ENCODE peak calls at places on chromosomes 13 and 19, in seven cellular contexts. One of them, this sample, is unnamed. For H3K4me1, the result is how much of the 10 kb centered on the place peaks cover.

GRCh38 chr13:38566526-38566925 is 120.4 kb upstream of the FREM2 start:
- DNase-seq in trophoblast cell: no peak
- DNase-seq in aorta: no peak
- DNase-seq in uterus: no peak
- DNase-seq in naive thymus-derived CD4-positive, alpha-beta T cell: no peak
- DNase-seq in astrocyte: no peak
- DNase-seq in fibroblast of lung: no peak
- DNase-seq in this sample: no peak

GRCh38 chr13:107251321-107251720 is 683.4 kb upstream of the ARGLU1 start:
- DNase-seq in trophoblast cell: no peak
- DNase-seq in aorta: no peak
- DNase-seq in uterus: no peak
- DNase-seq in naive thymus-derived CD4-positive, alpha-beta T cell: no peak
- DNase-seq in astrocyte: peak
- DNase-seq in fibroblast of lung: no peak
- DNase-seq in this sample: no peak

GRCh38 chr19:13692096-13692495 is 72.2 kb upstream of the MRI1 start:
- DNase-seq in trophoblast cell: no peak
- DNase-seq in aorta: no peak
- DNase-seq in uterus: no peak
- DNase-seq in naive thymus-derived CD4-positive, alpha-beta T cell: no peak
- DNase-seq in astrocyte: peak
- DNase-seq in fibroblast of lung: peak
- DNase-seq in this sample: no peak

GRCh38 chr19:13732337-13732736 is 32.0 kb upstream of the MRI1 start:
- DNase-seq in trophoblast cell: no peak
- DNase-seq in aorta: no peak
- DNase-seq in uterus: no peak
- DNase-seq in naive thymus-derived CD4-positive, alpha-beta T cell: no peak
- DNase-seq in astrocyte: no peak
- DNase-seq in fibroblast of lung: no peak
- DNase-seq in this sample: no peak

GRCh38 chr19:2246801-2247361 is 2.2 kb upstream of the AMH start:
- DNase-seq in trophoblast cell: no peak
- DNase-seq in aorta: no peak
- DNase-seq in uterus: no peak
- DNase-seq in naive thymus-derived CD4-positive, alpha-beta T cell: no peak
- DNase-seq in astrocyte: no peak
- DNase-seq in fibroblast of lung: peak
- DNase-seq in this sample: no peak

GRCh38 chr13:21402586-21403307 is 56.4 kb downstream of the ZDHHC20 start:
- DNase-seq in trophoblast cell: no peak
- DNase-seq in aorta: no peak
- DNase-seq in uterus: no peak
- DNase-seq in naive thymus-derived CD4-positive, alpha-beta T cell: no peak
- DNase-seq in astrocyte: peak
- DNase-seq in fibroblast of lung: peak
- DNase-seq in this sample: no peak

GRCh38 chr19:5865772-5866171 is 4.6 kb downstream of the FUT5 start:
- DNase-seq in trophoblast cell: no peak
- DNase-seq in aorta: no peak
- DNase-seq in uterus: no peak
- DNase-seq in naive thymus-derived CD4-positive, alpha-beta T cell: no peak
- DNase-seq in astrocyte: no peak
- DNase-seq in fibroblast of lung: no peak
- DNase-seq in this sample: no peak

GRCh38 chr13:110361365-110361911 is 54.4 kb downstream of the COL4A2 start:
- DNase-seq in trophoblast cell: no peak
- DNase-seq in aorta: peak
- DNase-seq in uterus: peak
- DNase-seq in naive thymus-derived CD4-positive, alpha-beta T cell: no peak
- DNase-seq in astrocyte: peak
- DNase-seq in fibroblast of lung: peak
- DNase-seq in this sample: no peak

GRCh38 chr13:104954210-104954609 is 1581.3 kb downstream of the EFNB2 start:
- DNase-seq in trophoblast cell: no peak
- DNase-seq in aorta: no peak
- DNase-seq in uterus: no peak
- DNase-seq in naive thymus-derived CD4-positive, alpha-beta T cell: no peak
- DNase-seq in astrocyte: no peak
- DNase-seq in fibroblast of lung: peak
- DNase-seq in this sample: no peak

GRCh38 chr13:44220948-44221347 is 152.7 kb upstream of the SERP2 start:
- DNase-seq in trophoblast cell: no peak
- DNase-seq in aorta: no peak
- DNase-seq in uterus: no peak
- DNase-seq in naive thymus-derived CD4-positive, alpha-beta T cell: no peak
- DNase-seq in astrocyte: no peak
- DNase-seq in fibroblast of lung: no peak
- DNase-seq in this sample: no peak

GRCh38 chr13:58876473-58876872 is 1244.9 kb downstream of the PCDH17 start:
- DNase-seq in trophoblast cell: no peak
- DNase-seq in aorta: no peak
- DNase-seq in uterus: no peak
- DNase-seq in naive thymus-derived CD4-positive, alpha-beta T cell: no peak
- DNase-seq in astrocyte: no peak
- DNase-seq in fibroblast of lung: no peak
- DNase-seq in this sample: no peak

GRCh38 chr19:50718255-50719118 is 1.1 kb downstream of the SHANK1 start:
- DNase-seq in trophoblast cell: no peak
- DNase-seq in aorta: no peak
- DNase-seq in uterus: no peak
- DNase-seq in naive thymus-derived CD4-positive, alpha-beta T cell: no peak
- DNase-seq in astrocyte: no peak
- DNase-seq in fibroblast of lung: no peak
- DNase-seq in this sample: no peak

GRCh38 chr13:44903596-44903995 is 85.7 kb downstream of the NUFIP1 start:
- DNase-seq in trophoblast cell: no peak
- DNase-seq in aorta: peak
- DNase-seq in uterus: peak
- DNase-seq in naive thymus-derived CD4-positive, alpha-beta T cell: no peak
- DNase-seq in astrocyte: peak
- DNase-seq in fibroblast of lung: peak
- DNase-seq in this sample: no peak

GRCh38 chr13:91304740-91305139 is 42.7 kb upstream of the MIR17HG start:
- DNase-seq in trophoblast cell: no peak
- DNase-seq in aorta: no peak
- DNase-seq in uterus: no peak
- DNase-seq in naive thymus-derived CD4-positive, alpha-beta T cell: no peak
- DNase-seq in astrocyte: no peak
- DNase-seq in fibroblast of lung: peak
- DNase-seq in this sample: no peak

GRCh38 chr19:13790354-13790753 is 4.9 kb upstream of the ZSWIM4 start:
- DNase-seq in trophoblast cell: peak
- DNase-seq in aorta: no peak
- DNase-seq in uterus: no peak
- DNase-seq in naive thymus-derived CD4-positive, alpha-beta T cell: no peak
- DNase-seq in astrocyte: peak
- DNase-seq in fibroblast of lung: no peak
- DNase-seq in this sample: no peak

DNA sequence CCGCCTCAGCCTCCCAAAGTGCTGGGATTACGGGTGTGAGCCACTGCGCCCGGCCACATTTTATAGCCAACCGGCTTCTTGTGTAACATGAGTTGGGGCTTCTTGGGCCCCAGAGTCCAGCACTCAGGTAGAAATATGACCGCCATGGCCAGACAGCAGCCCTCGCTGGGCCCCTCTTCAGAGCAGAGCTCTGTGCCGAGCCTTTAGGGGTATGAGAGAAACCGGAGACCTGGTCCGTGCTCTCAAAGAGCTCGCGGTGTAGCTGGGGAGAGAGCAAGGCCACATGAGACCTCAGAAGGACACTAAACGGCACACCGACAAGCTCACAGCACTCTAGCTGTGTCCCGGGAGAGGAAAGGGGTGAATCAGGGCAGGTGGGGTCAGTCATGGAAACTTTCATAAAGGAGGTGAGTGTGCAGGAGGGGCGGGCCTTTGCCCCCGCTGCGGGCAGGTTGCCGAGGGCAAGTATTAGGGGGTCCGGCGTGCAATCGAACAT is 15.8 kb downstream of the ACTN4 start:
- DNase-seq in trophoblast cell: no peak
- DNase-seq in aorta: no peak
- DNase-seq in uterus: no peak
- DNase-seq in naive thymus-derived CD4-positive, alpha-beta T cell: no peak
- DNase-seq in astrocyte: no peak
- DNase-seq in fibroblast of lung: no peak
- DNase-seq in this sample: no peak
- H3K27ac ChIP-seq in trophoblast cell: peak
- H3K27ac ChIP-seq in aorta: peak
- H3K27ac ChIP-seq in uterus: peak
- H3K27ac ChIP-seq in naive thymus-derived CD4-positive, alpha-beta T cell: no peak
- H3K27ac ChIP-seq in astrocyte: no peak
- H3K27ac ChIP-seq in fibroblast of lung: no peak
- H3K27ac ChIP-seq in this sample: peak

GRCh38 chr13:112705286-112705685 is 15.4 kb downstream of the ATP11A start:
- DNase-seq in trophoblast cell: no peak
- DNase-seq in aorta: peak
- DNase-seq in uterus: peak
- DNase-seq in naive thymus-derived CD4-positive, alpha-beta T cell: no peak
- DNase-seq in astrocyte: no peak
- DNase-seq in fibroblast of lung: no peak
- DNase-seq in this sample: no peak

GRCh38 chr13:112711528-112712265 is 21.9 kb downstream of the ATP11A start:
- DNase-seq in trophoblast cell: peak
- DNase-seq in aorta: peak
- DNase-seq in uterus: peak
- DNase-seq in naive thymus-derived CD4-positive, alpha-beta T cell: no peak
- DNase-seq in astrocyte: peak
- DNase-seq in fibroblast of lung: peak
- DNase-seq in this sample: no peak

GRCh38 chr13:112710855-112711527 is 21.2 kb downstream of the ATP11A start:
- DNase-seq in trophoblast cell: no peak
- DNase-seq in aorta: peak
- DNase-seq in uterus: peak
- DNase-seq in naive thymus-derived CD4-positive, alpha-beta T cell: no peak
- DNase-seq in astrocyte: no peak
- DNase-seq in fibroblast of lung: no peak
- DNase-seq in this sample: no peak

GRCh38 chr13:112709825-112710783 is 20.3 kb downstream of the ATP11A start:
- DNase-seq in trophoblast cell: peak
- DNase-seq in aorta: peak
- DNase-seq in uterus: peak
- DNase-seq in naive thymus-derived CD4-positive, alpha-beta T cell: no peak
- DNase-seq in astrocyte: no peak
- DNase-seq in fibroblast of lung: no peak
- DNase-seq in this sample: no peak

GRCh38 chr13:112708560-112709240 is 18.9 kb downstream of the ATP11A start:
- DNase-seq in trophoblast cell: no peak
- DNase-seq in aorta: peak
- DNase-seq in uterus: peak
- DNase-seq in naive thymus-derived CD4-positive, alpha-beta T cell: no peak
- DNase-seq in astrocyte: no peak
- DNase-seq in fibroblast of lung: no peak
- DNase-seq in this sample: no peak
- H3K4me1 ChIP-seq in trophoblast cell: under half
- H3K4me1 ChIP-seq in aorta: under half
- H3K4me1 ChIP-seq in uterus: under half
- H3K4me1 ChIP-seq in naive thymus-derived CD4-positive, alpha-beta T cell: under half
- H3K4me1 ChIP-seq in astrocyte: under half
- H3K4me1 ChIP-seq in fibroblast of lung: under half
- H3K4me1 ChIP-seq in this sample: under half

DNA sequence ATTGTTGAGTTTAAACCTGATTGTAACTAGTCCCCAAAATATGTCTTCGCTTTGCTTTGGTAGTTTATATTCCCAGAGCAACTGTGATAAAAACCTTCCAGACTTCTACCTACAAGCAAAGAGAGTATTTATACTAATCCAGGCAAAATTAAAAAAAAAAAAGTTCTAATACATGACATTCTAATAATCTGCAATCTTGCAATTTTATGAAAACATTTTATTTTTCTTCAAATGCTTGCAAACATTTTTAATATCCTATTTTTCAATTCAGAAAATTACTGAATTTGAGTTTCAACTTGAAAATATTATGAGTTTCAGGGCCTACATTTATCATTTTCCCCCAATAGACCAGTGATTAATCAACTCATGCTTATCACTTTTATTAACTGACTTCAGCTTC is 830.2 kb upstream of the KLHL1 start:
- DNase-seq in trophoblast cell: no peak
- DNase-seq in aorta: no peak
- DNase-seq in uterus: no peak
- DNase-seq in naive thymus-derived CD4-positive, alpha-beta T cell: no peak
- DNase-seq in astrocyte: no peak
- DNase-seq in fibroblast of lung: no peak
- DNase-seq in this sample: no peak
- H3K4me3 ChIP-seq in trophoblast cell: no peak
- H3K4me3 ChIP-seq in aorta: no peak
- H3K4me3 ChIP-seq in uterus: no peak
- H3K4me3 ChIP-seq in naive thymus-derived CD4-positive, alpha-beta T cell: no peak
- H3K4me3 ChIP-seq in astrocyte: no peak
- H3K4me3 ChIP-seq in fibroblast of lung: no peak
- H3K4me3 ChIP-seq in this sample: no peak

GRCh38 chr19:36140289-36141038 is 598 bp downstream of the CAPNS1 start:
- DNase-seq in trophoblast cell: peak
- DNase-seq in aorta: peak
- DNase-seq in uterus: peak
- DNase-seq in naive thymus-derived CD4-positive, alpha-beta T cell: no peak
- DNase-seq in astrocyte: peak
- DNase-seq in fibroblast of lung: peak
- DNase-seq in this sample: peak

GRCh38 chr19:36144624-36145023 is 4.8 kb downstream of the CAPNS1 start:
- DNase-seq in trophoblast cell: no peak
- DNase-seq in aorta: no peak
- DNase-seq in uterus: no peak
- DNase-seq in naive thymus-derived CD4-positive, alpha-beta T cell: no peak
- DNase-seq in astrocyte: no peak
- DNase-seq in fibroblast of lung: no peak
- DNase-seq in this sample: no peak

GRCh38 chr19:36142046-36142445 is 2.2 kb downstream of the CAPNS1 start:
- DNase-seq in trophoblast cell: no peak
- DNase-seq in aorta: no peak
- DNase-seq in uterus: no peak
- DNase-seq in naive thymus-derived CD4-positive, alpha-beta T cell: no peak
- DNase-seq in astrocyte: no peak
- DNase-seq in fibroblast of lung: no peak
- DNase-seq in this sample: no peak

GRCh38 chr19:36141039-36141914 is 1.4 kb downstream of the CAPNS1 start:
- DNase-seq in trophoblast cell: peak
- DNase-seq in aorta: peak
- DNase-seq in uterus: peak
- DNase-seq in naive thymus-derived CD4-positive, alpha-beta T cell: peak
- DNase-seq in astrocyte: peak
- DNase-seq in fibroblast of lung: peak
- DNase-seq in this sample: peak

DNA sequence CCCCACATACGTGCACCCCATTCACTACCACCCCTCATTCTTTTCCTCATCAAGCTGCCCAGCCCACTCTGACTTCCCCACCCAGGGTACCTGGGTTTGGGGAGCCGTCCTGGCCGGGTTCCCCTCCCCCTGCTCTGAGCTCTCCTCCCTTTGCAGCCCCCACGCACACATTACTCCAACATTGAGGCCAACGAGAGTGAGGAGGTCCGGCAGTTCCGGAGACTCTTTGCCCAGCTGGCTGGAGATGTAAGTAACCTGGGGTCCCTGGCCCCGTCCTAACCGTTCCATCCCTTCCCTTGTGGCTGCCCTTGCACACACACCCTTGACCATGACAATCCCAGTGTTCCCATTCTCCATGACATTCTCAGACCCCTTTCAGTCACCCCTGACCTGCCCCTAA is 2.6 kb downstream of the CAPNS1 start:
- DNase-seq in trophoblast cell: no peak
- DNase-seq in aorta: no peak
- DNase-seq in uterus: no peak
- DNase-seq in naive thymus-derived CD4-positive, alpha-beta T cell: no peak
- DNase-seq in astrocyte: no peak
- DNase-seq in fibroblast of lung: no peak
- DNase-seq in this sample: no peak
- H3K27ac ChIP-seq in trophoblast cell: no peak
- H3K27ac ChIP-seq in aorta: no peak
- H3K27ac ChIP-seq in uterus: no peak
- H3K27ac ChIP-seq in naive thymus-derived CD4-positive, alpha-beta T cell: no peak
- H3K27ac ChIP-seq in astrocyte: no peak
- H3K27ac ChIP-seq in fibroblast of lung: no peak
- H3K27ac ChIP-seq in this sample: no peak